ENCODE peak calls at places on chromosomes 16 and 17, in seven cellular contexts. One of them, this sample, is unnamed.

GRCh38 chr16:1108299-1109252 is 12.5 kb upstream of the C1QTNF8 start:
- DNase-seq in H1: no peak
- DNase-seq in neuronal stem cell: no peak
- DNase-seq in H9: no peak
- DNase-seq in mesenchymal stem cell: no peak
- DNase-seq in IMR-90: peak
- DNase-seq in trophoblast cell: no peak
- DNase-seq in this sample: no peak

GRCh38 chr17:58265902-58266875 is 14.5 kb downstream of the MPO start:
- DNase-seq in H9: no peak
- DNase-seq in neuronal stem cell: no peak
- DNase-seq in IMR-90: no peak
- DNase-seq in mesenchymal stem cell: no peak
- DNase-seq in trophoblast cell: no peak
- DNase-seq in H1: peak
- DNase-seq in this sample: no peak

GRCh38 chr17:76553163-76553908 is 13.5 kb downstream of the PRCD start:
- DNase-seq in neuronal stem cell: no peak
- DNase-seq in mesenchymal stem cell: no peak
- DNase-seq in trophoblast cell: no peak
- DNase-seq in IMR-90: no peak
- DNase-seq in H9: peak
- DNase-seq in H1: no peak
- DNase-seq in this sample: no peak

GRCh38 chr16:31427441-31428276 is 501 bp downstream of the COX6A2 start:
- DNase-seq in H1: peak
- DNase-seq in mesenchymal stem cell: no peak
- DNase-seq in neuronal stem cell: no peak
- DNase-seq in IMR-90: no peak
- DNase-seq in trophoblast cell: peak
- DNase-seq in H9: peak
- DNase-seq in this sample: no peak

GRCh38 chr17:58324409-58325288 is 3.9 kb downstream of the TSPOAP1 start:
- DNase-seq in neuronal stem cell: no peak
- DNase-seq in H9: no peak
- DNase-seq in mesenchymal stem cell: peak
- DNase-seq in IMR-90: peak
- DNase-seq in trophoblast cell: no peak
- DNase-seq in H1: peak
- DNase-seq in this sample: peak

GRCh38 chr16:2146739-2147138 is 1.7 kb upstream of the RAB26 start:
- DNase-seq in mesenchymal stem cell: no peak
- DNase-seq in H1: no peak
- DNase-seq in neuronal stem cell: no peak
- DNase-seq in H9: no peak
- DNase-seq in IMR-90: no peak
- DNase-seq in trophoblast cell: no peak
- DNase-seq in this sample: no peak

GRCh38 chr17:2107506-2107905 is 52.6 kb downstream of the HIC1 start:
- DNase-seq in IMR-90: no peak
- DNase-seq in H1: no peak
- DNase-seq in mesenchymal stem cell: no peak
- DNase-seq in H9: no peak
- DNase-seq in neuronal stem cell: no peak
- DNase-seq in trophoblast cell: no peak
- DNase-seq in this sample: no peak

GRCh38 chr16:58515871-58516767 is 802 bp downstream of the SETD6 start:
- DNase-seq in H9: peak
- DNase-seq in neuronal stem cell: no peak
- DNase-seq in IMR-90: no peak
- DNase-seq in trophoblast cell: peak
- DNase-seq in mesenchymal stem cell: no peak
- DNase-seq in H1: peak
- DNase-seq in this sample: peak

GRCh38 chr17:69592692-69593350 is 178.3 kb downstream of the MAP2K6 start:
- DNase-seq in H9: no peak
- DNase-seq in H1: no peak
- DNase-seq in IMR-90: peak
- DNase-seq in neuronal stem cell: no peak
- DNase-seq in trophoblast cell: peak
- DNase-seq in mesenchymal stem cell: no peak
- DNase-seq in this sample: no peak

GRCh38 chr16:69057400-69058378 is 47.8 kb upstream of the HAS3 start:
- DNase-seq in neuronal stem cell: no peak
- DNase-seq in mesenchymal stem cell: peak
- DNase-seq in H1: no peak
- DNase-seq in H9: no peak
- DNase-seq in IMR-90: peak
- DNase-seq in trophoblast cell: no peak
- DNase-seq in this sample: no peak

GRCh38 chr17:79926002-79926307 is 86.7 kb upstream of the CBX4 start:
- DNase-seq in mesenchymal stem cell: no peak
- DNase-seq in H9: no peak
- DNase-seq in neuronal stem cell: no peak
- DNase-seq in trophoblast cell: no peak
- DNase-seq in IMR-90: no peak
- DNase-seq in H1: no peak
- DNase-seq in this sample: no peak

GRCh38 chr17:39144414-39144813 is 7.0 kb downstream of the PLXDC1 start:
- DNase-seq in trophoblast cell: no peak
- DNase-seq in mesenchymal stem cell: peak
- DNase-seq in H9: no peak
- DNase-seq in IMR-90: peak
- DNase-seq in neuronal stem cell: no peak
- DNase-seq in H1: no peak
- DNase-seq in this sample: no peak

GRCh38 chr17:79410681-79411080 is 200.2 kb downstream of the RBFOX3 start:
- DNase-seq in neuronal stem cell: no peak
- DNase-seq in H1: no peak
- DNase-seq in trophoblast cell: no peak
- DNase-seq in H9: no peak
- DNase-seq in mesenchymal stem cell: no peak
- DNase-seq in IMR-90: no peak
- DNase-seq in this sample: no peak

GRCh38 chr16:78705694-78706093 is 606.2 kb downstream of the WWOX start:
- DNase-seq in trophoblast cell: peak
- DNase-seq in IMR-90: peak
- DNase-seq in H9: no peak
- DNase-seq in neuronal stem cell: no peak
- DNase-seq in H1: no peak
- DNase-seq in mesenchymal stem cell: peak
- DNase-seq in this sample: peak

GRCh38 chr16:85491798-85492616 is 121.1 kb upstream of the GSE1 start:
- DNase-seq in H9: no peak
- DNase-seq in neuronal stem cell: no peak
- DNase-seq in mesenchymal stem cell: no peak
- DNase-seq in H1: no peak
- DNase-seq in trophoblast cell: peak
- DNase-seq in IMR-90: no peak
- DNase-seq in this sample: peak

GRCh38 chr17:41049110-41049509 is 2.0 kb upstream of the KRTAP2-1 start:
- DNase-seq in IMR-90: peak
- DNase-seq in H9: no peak
- DNase-seq in H1: no peak
- DNase-seq in mesenchymal stem cell: peak
- DNase-seq in neuronal stem cell: no peak
- DNase-seq in trophoblast cell: peak
- DNase-seq in this sample: no peak

GRCh38 chr17:44970136-44970737 is 2.1 kb upstream of the C1QL1 start:
- DNase-seq in trophoblast cell: no peak
- DNase-seq in mesenchymal stem cell: peak
- DNase-seq in H1: peak
- DNase-seq in IMR-90: no peak
- DNase-seq in neuronal stem cell: no peak
- DNase-seq in H9: peak
- DNase-seq in this sample: peak

GRCh38 chr16:66070140-66070887 is 296.2 kb upstream of the CDH5 start:
- DNase-seq in H9: no peak
- DNase-seq in trophoblast cell: no peak
- DNase-seq in H1: no peak
- DNase-seq in IMR-90: peak
- DNase-seq in mesenchymal stem cell: peak
- DNase-seq in neuronal stem cell: no peak
- DNase-seq in this sample: no peak

GRCh38 chr16:15757630-15758251 is 99.1 kb downstream of the MYH11 start:
- DNase-seq in IMR-90: no peak
- DNase-seq in trophoblast cell: no peak
- DNase-seq in neuronal stem cell: no peak
- DNase-seq in mesenchymal stem cell: no peak
- DNase-seq in H1: peak
- DNase-seq in H9: peak
- DNase-seq in this sample: peak

GRCh38 chr16:82874251-82874650 is 247.5 kb downstream of the CDH13 start:
- DNase-seq in IMR-90: no peak
- DNase-seq in H9: no peak
- DNase-seq in mesenchymal stem cell: no peak
- DNase-seq in trophoblast cell: no peak
- DNase-seq in H1: no peak
- DNase-seq in neuronal stem cell: no peak
- DNase-seq in this sample: no peak

GRCh38 chr17:16980813-16981731 is 9.2 kb upstream of the TNFRSF13B start:
- DNase-seq in IMR-90: no peak
- DNase-seq in H9: peak
- DNase-seq in mesenchymal stem cell: no peak
- DNase-seq in neuronal stem cell: no peak
- DNase-seq in H1: peak
- DNase-seq in trophoblast cell: no peak
- DNase-seq in this sample: peak

GRCh38 chr16:87855852-87856715 is 13.2 kb downstream of the SLC7A5 start:
- DNase-seq in neuronal stem cell: no peak
- DNase-seq in trophoblast cell: no peak
- DNase-seq in H9: no peak
- DNase-seq in IMR-90: peak
- DNase-seq in H1: no peak
- DNase-seq in mesenchymal stem cell: peak
- DNase-seq in this sample: no peak

GRCh38 chr16:29784901-29785500 is 5.5 kb upstream of the KIF22 start:
- DNase-seq in IMR-90: peak
- DNase-seq in H9: peak
- DNase-seq in H1: peak
- DNase-seq in trophoblast cell: no peak
- DNase-seq in mesenchymal stem cell: peak
- DNase-seq in neuronal stem cell: peak
- DNase-seq in this sample: peak

DNA sequence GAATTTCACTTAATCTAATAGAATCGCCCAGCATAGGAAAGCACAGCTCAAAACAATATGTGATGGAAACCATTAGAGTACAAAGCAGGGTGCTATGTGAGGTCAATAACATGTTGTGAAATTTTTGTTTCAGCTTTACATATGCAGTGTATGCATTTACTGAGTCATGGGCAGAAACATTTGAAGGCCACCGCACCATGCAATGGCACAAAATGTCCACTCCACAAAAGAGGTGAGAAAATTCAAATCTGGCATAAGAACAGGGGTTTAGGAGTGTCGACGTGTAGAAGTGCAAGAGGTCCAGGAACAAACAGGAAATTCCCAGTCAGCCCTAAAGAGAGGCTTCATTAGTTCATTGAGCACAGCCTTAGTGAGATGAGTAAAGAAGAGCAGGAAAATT is 131.2 kb downstream of the ANKFN1 start:
- DNase-seq in H1: no peak
- DNase-seq in IMR-90: no peak
- DNase-seq in trophoblast cell: no peak
- DNase-seq in neuronal stem cell: no peak
- DNase-seq in mesenchymal stem cell: no peak
- DNase-seq in H9: no peak
- DNase-seq in this sample: no peak
- H3K27ac ChIP-seq in H1: no peak
- H3K27ac ChIP-seq in IMR-90: no peak
- H3K27ac ChIP-seq in trophoblast cell: no peak
- H3K27ac ChIP-seq in neuronal stem cell: no peak
- H3K27ac ChIP-seq in mesenchymal stem cell: no peak
- H3K27ac ChIP-seq in H9: no peak
- H3K27ac ChIP-seq in this sample: no peak

GRCh38 chr17:18256351-18256750 is 2.2 kb downstream of the FLII start:
- DNase-seq in H9: no peak
- DNase-seq in trophoblast cell: no peak
- DNase-seq in H1: no peak
- DNase-seq in IMR-90: no peak
- DNase-seq in neuronal stem cell: no peak
- DNase-seq in mesenchymal stem cell: no peak
- DNase-seq in this sample: no peak
- H3K9ac ChIP-seq in H9: no peak
- H3K9ac ChIP-seq in trophoblast cell: no peak
- H3K9ac ChIP-seq in H1: no peak
- H3K9ac ChIP-seq in IMR-90: no peak
- H3K9ac ChIP-seq in neuronal stem cell: no peak
- H3K9ac ChIP-seq in mesenchymal stem cell: peak
- H3K9ac ChIP-seq in this sample: no peak

GRCh38 chr16:81860310-81860709 is 81.2 kb downstream of the PLCG2 start:
- DNase-seq in neuronal stem cell: no peak
- DNase-seq in H9: no peak
- DNase-seq in trophoblast cell: no peak
- DNase-seq in mesenchymal stem cell: no peak
- DNase-seq in IMR-90: no peak
- DNase-seq in H1: no peak
- DNase-seq in this sample: no peak
- H4K8ac ChIP-seq in neuronal stem cell: no peak
- H4K8ac ChIP-seq in H9: no peak
- H4K8ac ChIP-seq in trophoblast cell: no peak
- H4K8ac ChIP-seq in mesenchymal stem cell: no peak
- H4K8ac ChIP-seq in IMR-90: no peak
- H4K8ac ChIP-seq in H1: no peak
- H4K8ac ChIP-seq in this sample: no peak

GRCh38 chr16:86584726-86585721 is 6.7 kb downstream of the FOXL1 start:
- DNase-seq in neuronal stem cell: no peak
- DNase-seq in IMR-90: no peak
- DNase-seq in mesenchymal stem cell: no peak
- DNase-seq in H9: no peak
- DNase-seq in trophoblast cell: no peak
- DNase-seq in H1: no peak
- DNase-seq in this sample: no peak
- H3K27ac ChIP-seq in neuronal stem cell: no peak
- H3K27ac ChIP-seq in IMR-90: peak
- H3K27ac ChIP-seq in mesenchymal stem cell: peak
- H3K27ac ChIP-seq in H9: no peak
- H3K27ac ChIP-seq in trophoblast cell: no peak
- H3K27ac ChIP-seq in H1: no peak
- H3K27ac ChIP-seq in this sample: no peak

This sample was measured in mesendoderm.